ENCODE peak calls at places on chromosome 19, in seven cellular contexts. One of them, this sample, is unnamed. For H3K4me1 and H3K9me3, the result is how much of the 10 kb centered on the place peaks cover.

GRCh38 chr19:5395996-5396939 is 55.7 kb upstream of the PTPRS start:
- DNase-seq in PC-3: no peak
- DNase-seq in GM23248: no peak
- DNase-seq in fibroblast of lung: no peak
- DNase-seq in neural progenitor cell: peak
- DNase-seq in MM.1S: no peak
- DNase-seq in DND-41: no peak
- DNase-seq in this sample: no peak

GRCh38 chr19:29467824-29468401 is 57.9 kb upstream of the VSTM2B start:
- DNase-seq in PC-3: peak
- DNase-seq in GM23248: peak
- DNase-seq in fibroblast of lung: no peak
- DNase-seq in neural progenitor cell: peak
- DNase-seq in MM.1S: peak
- DNase-seq in DND-41: peak
- DNase-seq in this sample: no peak

GRCh38 chr19:12294308-12295158 is at the start of gene ZNF44:
- DNase-seq in PC-3: peak
- DNase-seq in GM23248: peak
- DNase-seq in fibroblast of lung: peak
- DNase-seq in neural progenitor cell: peak
- DNase-seq in MM.1S: peak
- DNase-seq in DND-41: peak
- DNase-seq in this sample: peak

GRCh38 chr19:3857449-3858003 is 11.3 kb downstream of the ZFR2 start:
- DNase-seq in PC-3: no peak
- DNase-seq in GM23248: no peak
- DNase-seq in fibroblast of lung: no peak
- DNase-seq in neural progenitor cell: no peak
- DNase-seq in MM.1S: no peak
- DNase-seq in DND-41: peak
- DNase-seq in this sample: no peak

GRCh38 chr19:41910992-41911888 is 17.0 kb downstream of the ERFL start:
- DNase-seq in PC-3: no peak
- DNase-seq in GM23248: no peak
- DNase-seq in fibroblast of lung: no peak
- DNase-seq in neural progenitor cell: no peak
- DNase-seq in MM.1S: no peak
- DNase-seq in DND-41: no peak
- DNase-seq in this sample: no peak

GRCh38 chr19:2491130-2491801 is 15.3 kb downstream of the GADD45B start:
- DNase-seq in PC-3: peak
- DNase-seq in GM23248: peak
- DNase-seq in fibroblast of lung: peak
- DNase-seq in neural progenitor cell: no peak
- DNase-seq in MM.1S: peak
- DNase-seq in DND-41: no peak
- DNase-seq in this sample: peak

GRCh38 chr19:11963566-11964355 is 1.1 kb upstream of the ZNF763 start:
- DNase-seq in PC-3: peak
- DNase-seq in GM23248: peak
- DNase-seq in fibroblast of lung: peak
- DNase-seq in neural progenitor cell: peak
- DNase-seq in MM.1S: peak
- DNase-seq in DND-41: peak
- DNase-seq in this sample: no peak

GRCh38 chr19:41930926-41931592 is 2.8 kb upstream of the ERFL start:
- DNase-seq in PC-3: no peak
- DNase-seq in GM23248: peak
- DNase-seq in fibroblast of lung: no peak
- DNase-seq in neural progenitor cell: peak
- DNase-seq in MM.1S: no peak
- DNase-seq in DND-41: no peak
- DNase-seq in this sample: no peak

GRCh38 chr19:35773020-35773809 is 2.1 kb upstream of the ARHGAP33 start:
- DNase-seq in PC-3: no peak
- DNase-seq in GM23248: peak
- DNase-seq in fibroblast of lung: peak
- DNase-seq in neural progenitor cell: no peak
- DNase-seq in MM.1S: no peak
- DNase-seq in DND-41: no peak
- DNase-seq in this sample: peak

GRCh38 chr19:29528350-29528945 is 2.7 kb downstream of the VSTM2B start:
- DNase-seq in PC-3: peak
- DNase-seq in GM23248: peak
- DNase-seq in fibroblast of lung: peak
- DNase-seq in neural progenitor cell: peak
- DNase-seq in MM.1S: peak
- DNase-seq in DND-41: no peak
- DNase-seq in this sample: peak

GRCh38 chr19:58338825-58339558 is 12.2 kb downstream of the ZSCAN22 start:
- DNase-seq in PC-3: peak
- DNase-seq in GM23248: peak
- DNase-seq in fibroblast of lung: peak
- DNase-seq in neural progenitor cell: peak
- DNase-seq in MM.1S: no peak
- DNase-seq in DND-41: no peak
- DNase-seq in this sample: no peak

GRCh38 chr19:13430790-13431582 is 75.3 kb downstream of the CACNA1A start:
- DNase-seq in PC-3: peak
- DNase-seq in GM23248: peak
- DNase-seq in fibroblast of lung: peak
- DNase-seq in neural progenitor cell: peak
- DNase-seq in MM.1S: peak
- DNase-seq in DND-41: peak
- DNase-seq in this sample: peak

GRCh38 chr19:19372656-19373416 is 32.6 kb upstream of the GATAD2A start:
- DNase-seq in PC-3: peak
- DNase-seq in GM23248: peak
- DNase-seq in fibroblast of lung: no peak
- DNase-seq in neural progenitor cell: no peak
- DNase-seq in MM.1S: peak
- DNase-seq in DND-41: no peak
- DNase-seq in this sample: no peak

GRCh38 chr19:20247016-20247683 is 80.1 kb downstream of the ZNF486 start:
- DNase-seq in PC-3: peak
- DNase-seq in GM23248: peak
- DNase-seq in fibroblast of lung: peak
- DNase-seq in neural progenitor cell: peak
- DNase-seq in MM.1S: no peak
- DNase-seq in DND-41: peak
- DNase-seq in this sample: peak

GRCh38 chr19:1959928-1960589 is 19.1 kb downstream of the CSNK1G2 start:
- DNase-seq in PC-3: no peak
- DNase-seq in GM23248: no peak
- DNase-seq in fibroblast of lung: no peak
- DNase-seq in neural progenitor cell: no peak
- DNase-seq in MM.1S: no peak
- DNase-seq in DND-41: no peak
- DNase-seq in this sample: no peak

GRCh38 chr19:49852631-49853126 is 1.7 kb downstream of the PTOV1 start:
- DNase-seq in PC-3: no peak
- DNase-seq in GM23248: peak
- DNase-seq in fibroblast of lung: no peak
- DNase-seq in neural progenitor cell: no peak
- DNase-seq in MM.1S: no peak
- DNase-seq in DND-41: no peak
- DNase-seq in this sample: no peak

GRCh38 chr19:961866-962620 is 22.1 kb upstream of the WDR18 start:
- DNase-seq in PC-3: peak
- DNase-seq in GM23248: peak
- DNase-seq in fibroblast of lung: peak
- DNase-seq in neural progenitor cell: no peak
- DNase-seq in MM.1S: no peak
- DNase-seq in DND-41: peak
- DNase-seq in this sample: no peak

GRCh38 chr19:35556025-35556590 is 7.3 kb downstream of the ATP4A start:
- DNase-seq in PC-3: no peak
- DNase-seq in GM23248: no peak
- DNase-seq in fibroblast of lung: no peak
- DNase-seq in neural progenitor cell: no peak
- DNase-seq in MM.1S: no peak
- DNase-seq in DND-41: no peak
- DNase-seq in this sample: no peak

GRCh38 chr19:45670670-45671453 is 2.8 kb downstream of the GIPR start:
- DNase-seq in PC-3: peak
- DNase-seq in GM23248: peak
- DNase-seq in fibroblast of lung: peak
- DNase-seq in neural progenitor cell: peak
- DNase-seq in MM.1S: no peak
- DNase-seq in DND-41: no peak
- DNase-seq in this sample: no peak

GRCh38 chr19:35513975-35514809 is 743 bp upstream of the DMKN start:
- DNase-seq in PC-3: no peak
- DNase-seq in GM23248: peak
- DNase-seq in fibroblast of lung: no peak
- DNase-seq in neural progenitor cell: peak
- DNase-seq in MM.1S: no peak
- DNase-seq in DND-41: no peak
- DNase-seq in this sample: no peak

GRCh38 chr19:42081584-42082258 is 5.8 kb downstream of the ZNF574 start:
- DNase-seq in PC-3: peak
- DNase-seq in GM23248: peak
- DNase-seq in fibroblast of lung: peak
- DNase-seq in neural progenitor cell: no peak
- DNase-seq in MM.1S: peak
- DNase-seq in DND-41: no peak
- DNase-seq in this sample: peak

GRCh38 chr19:35644987-35645679 is 3.0 kb upstream of the COX6B1 start:
- DNase-seq in PC-3: peak
- DNase-seq in GM23248: peak
- DNase-seq in fibroblast of lung: peak
- DNase-seq in neural progenitor cell: peak
- DNase-seq in MM.1S: peak
- DNase-seq in DND-41: peak
- DNase-seq in this sample: no peak

GRCh38 chr19:55463583-55464031 is 944 bp downstream of the C19orf85 start:
- DNase-seq in PC-3: no peak
- DNase-seq in GM23248: no peak
- DNase-seq in fibroblast of lung: no peak
- DNase-seq in neural progenitor cell: no peak
- DNase-seq in MM.1S: no peak
- DNase-seq in DND-41: no peak
- DNase-seq in this sample: no peak

GRCh38 chr19:50460161-50460765 is 16.0 kb upstream of the EMC10 start:
- DNase-seq in PC-3: peak
- DNase-seq in GM23248: peak
- DNase-seq in fibroblast of lung: peak
- DNase-seq in neural progenitor cell: no peak
- DNase-seq in MM.1S: peak
- DNase-seq in DND-41: no peak
- DNase-seq in this sample: peak

GRCh38 chr19:518292-519231 is 11.3 kb downstream of the TPGS1 start:
- DNase-seq in PC-3: no peak
- DNase-seq in GM23248: no peak
- DNase-seq in fibroblast of lung: no peak
- DNase-seq in neural progenitor cell: peak
- DNase-seq in MM.1S: no peak
- DNase-seq in DND-41: no peak
- DNase-seq in this sample: no peak

GRCh38 chr19:51687791-51688664 is 5.1 kb upstream of the SPACA6 start:
- DNase-seq in PC-3: peak
- DNase-seq in GM23248: peak
- DNase-seq in fibroblast of lung: peak
- DNase-seq in neural progenitor cell: peak
- DNase-seq in MM.1S: no peak
- DNase-seq in DND-41: no peak
- DNase-seq in this sample: peak

GRCh38 chr19:20359933-20360720 is 193.1 kb downstream of the ZNF486 start:
- DNase-seq in PC-3: peak
- DNase-seq in GM23248: no peak
- DNase-seq in fibroblast of lung: no peak
- DNase-seq in neural progenitor cell: peak
- DNase-seq in MM.1S: no peak
- DNase-seq in DND-41: peak
- DNase-seq in this sample: no peak

DNA sequence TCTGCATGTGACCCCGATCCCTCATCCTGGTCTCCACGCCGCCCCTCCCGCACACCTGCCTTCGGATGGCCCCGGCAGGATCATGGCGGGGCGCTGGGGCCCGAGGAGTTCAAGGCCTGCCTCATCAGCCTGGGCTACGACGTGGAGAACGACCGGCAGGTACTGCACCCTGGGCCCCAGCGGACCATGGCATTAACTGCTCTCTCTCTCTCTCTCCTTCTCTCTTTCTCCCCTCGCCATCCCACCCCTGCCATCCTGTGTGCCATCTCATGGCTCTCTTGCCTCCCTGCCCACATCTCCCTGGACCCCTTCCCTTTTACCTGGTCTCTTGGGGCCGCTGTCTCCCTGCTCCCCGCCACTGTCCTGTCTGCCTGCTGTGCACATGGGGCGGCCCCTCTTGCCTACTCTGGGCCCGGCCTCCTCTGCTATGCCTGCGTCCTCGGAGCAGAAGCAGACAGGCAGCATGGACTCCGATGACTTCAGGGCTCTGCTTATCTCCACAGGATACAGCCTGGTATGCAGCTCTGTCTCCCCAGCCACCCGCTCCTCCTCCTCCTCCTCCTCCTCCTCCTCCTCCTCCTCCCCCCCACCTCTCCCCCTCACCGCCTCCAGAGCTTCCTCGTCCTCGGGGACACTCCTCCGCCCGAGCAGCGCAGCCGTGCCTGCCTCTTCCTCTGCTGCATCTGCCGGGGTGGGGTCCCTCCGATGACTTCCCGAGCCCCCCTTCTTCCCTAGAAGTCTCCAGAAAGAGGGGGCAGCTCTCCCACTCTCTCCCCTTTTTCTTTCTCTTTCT is 16.2 kb downstream of the CAPN12 start:
- DNase-seq in PC-3: no peak
- DNase-seq in GM23248: no peak
- DNase-seq in fibroblast of lung: no peak
- DNase-seq in neural progenitor cell: no peak
- DNase-seq in MM.1S: no peak
- DNase-seq in DND-41: no peak
- DNase-seq in this sample: no peak
- H3K4me1 ChIP-seq in PC-3: under half
- H3K4me1 ChIP-seq in GM23248: under half
- H3K4me1 ChIP-seq in fibroblast of lung: under half
- H3K4me1 ChIP-seq in neural progenitor cell: under half
- H3K4me1 ChIP-seq in MM.1S: under half
- H3K4me1 ChIP-seq in DND-41: under half
- H3K4me1 ChIP-seq in this sample: under half

GRCh38 chr19:28463493-28464053 is 749.4 kb downstream of the UQCRFS1 start:
- DNase-seq in PC-3: no peak
- DNase-seq in GM23248: no peak
- DNase-seq in fibroblast of lung: no peak
- DNase-seq in neural progenitor cell: no peak
- DNase-seq in MM.1S: no peak
- DNase-seq in DND-41: no peak
- DNase-seq in this sample: no peak
- H3K9me3 ChIP-seq in PC-3: under half
- H3K9me3 ChIP-seq in GM23248: under half
- H3K9me3 ChIP-seq in fibroblast of lung: under half
- H3K9me3 ChIP-seq in neural progenitor cell: under half
- H3K9me3 ChIP-seq in MM.1S: under half
- H3K9me3 ChIP-seq in DND-41: under half
- H3K9me3 ChIP-seq in this sample: under half

GRCh38 chr19:10294368-10294697 is 4.6 kb downstream of the ICAM5 start:
- DNase-seq in PC-3: no peak
- DNase-seq in GM23248: no peak
- DNase-seq in fibroblast of lung: no peak
- DNase-seq in neural progenitor cell: peak
- DNase-seq in MM.1S: no peak
- DNase-seq in DND-41: no peak
- DNase-seq in this sample: no peak
- TF ChIP-seq EZH2 in PC-3: no peak
- TF ChIP-seq EZH2 in GM23248: no peak
- TF ChIP-seq EZH2 in fibroblast of lung: peak
- TF ChIP-seq EZH2 in neural progenitor cell: peak
- TF ChIP-seq EZH2 in MM.1S: no peak
- TF ChIP-seq EZH2 in DND-41: no peak
- TF ChIP-seq EZH2 in this sample: peak

GRCh38 chr19:47187797-47188196 is 43.2 kb downstream of the BBC3 start:
- DNase-seq in PC-3: peak
- DNase-seq in GM23248: no peak
- DNase-seq in fibroblast of lung: no peak
- DNase-seq in neural progenitor cell: no peak
- DNase-seq in MM.1S: no peak
- DNase-seq in DND-41: no peak
- DNase-seq in this sample: no peak
- H3K4me1 ChIP-seq in PC-3: under half
- H3K4me1 ChIP-seq in GM23248: under half
- H3K4me1 ChIP-seq in fibroblast of lung: under half
- H3K4me1 ChIP-seq in neural progenitor cell: under half
- H3K4me1 ChIP-seq in MM.1S: under half
- H3K4me1 ChIP-seq in DND-41: under half
- H3K4me1 ChIP-seq in this sample: under half